ENCODE peak calls at places on chromosomes 16 and 17, in six cellular contexts. Y is transverse colon; K is caudate nucleus; X is stimulated activated CD4-positive, alpha-beta T cell treated with anti-CD3 and anti-CD28 coated beads, Interleukin-12 subunit alpha, Interleukin-12 subunit beta, amount 100 ng/mL, for 4 hours; Q is posterior cingulate gyrus; P is frontal cortex. C is an unnamed sample.
A peak's percentile ranks its signal among the peaks of the same experiment; 100 is the strongest.

GRCh38 chr16:89553733-89554132 is 6.7 kb upstream of the RPL13 start:
- DNase-seq in Y (no peak), K (no peak), X (no peak), Q (no peak), P (no peak), C (no peak)

GRCh38 chr17:2259769-2260536 is 43.6 kb downstream of the SMG6 start:
- DNase-seq in Y (peak; percentile 64), K (no peak), X (peak; percentile 49), Q (no peak), P (no peak), C (no peak)

GRCh38 chr16:75063549-75064082 is 53.0 kb downstream of the LDHD start:
- DNase-seq in Y (no peak), K (no peak), X (no peak), Q (no peak), P (no peak), C (no peak)

GRCh38 chr16:60655514-60656153 is 1380.6 kb downstream of the CDH8 start:
- DNase-seq in Y (no peak), K (no peak), X (no peak), Q (no peak), P (no peak), C (no peak)

GRCh38 chr16:76748698-76749097 is 442.3 kb upstream of the MON1B start:
- DNase-seq in Y (no peak), K (no peak), X (no peak), Q (no peak), P (no peak), C (no peak)

GRCh38 chr17:40579471-40579870 is 14.2 kb upstream of the CCR7 start:
- DNase-seq in Y (no peak), K (no peak), X (no peak), Q (no peak), P (no peak), C (no peak)

GRCh38 chr17:81509687-81510523 is 2.7 kb downstream of the ACTG1 start:
- DNase-seq in Y (no peak), K (no peak), X (no peak), Q (no peak), P (no peak), C (no peak)

GRCh38 chr16:67361038-67361437 is 32.3 kb downstream of the TPPP3 start:
- DNase-seq in Y (no peak), K (no peak), X (no peak), Q (no peak), P (no peak), C (no peak)

GRCh38 chr17:28997811-28998210 is 8.0 kb downstream of the SEZ6 start:
- DNase-seq in Y (no peak), K (no peak), X (no peak), Q (no peak), P (no peak), C (no peak)

GRCh38 chr17:17718251-17718650 is 37.0 kb downstream of the RAI1 start:
- DNase-seq in Y (no peak), K (no peak), X (no peak), Q (no peak), P (no peak), C (no peak)

GRCh38 chr17:64540118-64540776 is 33.5 kb downstream of the CEP95 start:
- DNase-seq in Y (no peak), K (no peak), X (no peak), Q (no peak), P (no peak), C (no peak)

GRCh38 chr17:62110923-62111484 is 45.9 kb upstream of the MED13 start:
- DNase-seq in Y (no peak), K (no peak), X (no peak), Q (no peak), P (no peak), C (no peak)

GRCh38 chr16:4570688-4571321 is 14.7 kb downstream of the C16orf96 start:
- DNase-seq in Y (no peak), K (no peak), X (no peak), Q (no peak), P (no peak), C (no peak)

GRCh38 chr16:51553314-51553713 is 402.2 kb upstream of the SALL1 start:
- DNase-seq in Y (no peak), K (no peak), X (no peak), Q (no peak), P (no peak), C (no peak)

GRCh38 chr17:68365469-68365868 is 74.2 kb downstream of the ARSG start:
- DNase-seq in Y (no peak), K (no peak), X (no peak), Q (no peak), P (no peak), C (no peak)